ENCODE peak calls at places on chromosomes 5 and 9, in five cellular contexts. One of them, this sample, is unnamed.

GRCh38 chr9:114102484-114102883 is 3.4 kb upstream of the KIF12 start:
- DNase-seq in ovary: no peak
- DNase-seq in GM23248: no peak
- DNase-seq in tibial artery: no peak
- DNase-seq in lower lobe of right lung: no peak
- DNase-seq in this sample: no peak

GRCh38 chr5:175836741-175837729 is 34.3 kb upstream of the CPLX2 start:
- DNase-seq in tibial artery: no peak
- DNase-seq in GM23248: no peak
- DNase-seq in lower lobe of right lung: no peak
- DNase-seq in ovary: no peak
- DNase-seq in this sample: no peak

GRCh38 chr9:131274674-131275331 is 1.5 kb downstream of the FAM78A start:
- DNase-seq in lower lobe of right lung: peak; percentile 80
- DNase-seq in GM23248: no peak
- DNase-seq in tibial artery: no peak
- DNase-seq in ovary: no peak
- DNase-seq in this sample: no peak

GRCh38 chr9:36995927-36996471 is 38.1 kb downstream of the PAX5 start:
- DNase-seq in ovary: no peak
- DNase-seq in GM23248: peak; percentile 70
- DNase-seq in lower lobe of right lung: no peak
- DNase-seq in tibial artery: no peak
- DNase-seq in this sample: peak; percentile 50

GRCh38 chr5:1106385-1107166 is 5.3 kb downstream of the SLC12A7 start:
- DNase-seq in ovary: no peak
- DNase-seq in lower lobe of right lung: no peak
- DNase-seq in GM23248: no peak
- DNase-seq in tibial artery: no peak
- DNase-seq in this sample: no peak

GRCh38 chr9:121281614-121282291 is 13.8 kb downstream of the GSN start:
- DNase-seq in ovary: peak; percentile 92
- DNase-seq in tibial artery: peak; percentile 95
- DNase-seq in lower lobe of right lung: peak; percentile 89
- DNase-seq in GM23248: peak; percentile 68
- DNase-seq in this sample: peak; percentile 43

GRCh38 chr9:21479152-21479702 is 2.9 kb downstream of the IFNE start:
- DNase-seq in ovary: no peak
- DNase-seq in GM23248: peak; percentile 52
- DNase-seq in tibial artery: no peak
- DNase-seq in lower lobe of right lung: no peak
- DNase-seq in this sample: peak; percentile 51

GRCh38 chr9:70921126-70921525 is 200.3 kb downstream of the TRPM3 start:
- DNase-seq in tibial artery: no peak
- DNase-seq in GM23248: peak; percentile 39
- DNase-seq in lower lobe of right lung: no peak
- DNase-seq in ovary: no peak
- DNase-seq in this sample: no peak

GRCh38 chr9:134058716-134059115 is 9.1 kb downstream of the BRD3 start:
- DNase-seq in tibial artery: peak; percentile 43
- DNase-seq in lower lobe of right lung: no peak
- DNase-seq in GM23248: peak; percentile 61
- DNase-seq in ovary: no peak
- DNase-seq in this sample: peak; percentile 80

GRCh38 chr9:99905833-99906402 is 536 bp upstream of the STX17 start:
- DNase-seq in ovary: no peak
- DNase-seq in lower lobe of right lung: no peak
- DNase-seq in GM23248: peak; percentile 35
- DNase-seq in tibial artery: no peak
- DNase-seq in this sample: no peak

DNA sequence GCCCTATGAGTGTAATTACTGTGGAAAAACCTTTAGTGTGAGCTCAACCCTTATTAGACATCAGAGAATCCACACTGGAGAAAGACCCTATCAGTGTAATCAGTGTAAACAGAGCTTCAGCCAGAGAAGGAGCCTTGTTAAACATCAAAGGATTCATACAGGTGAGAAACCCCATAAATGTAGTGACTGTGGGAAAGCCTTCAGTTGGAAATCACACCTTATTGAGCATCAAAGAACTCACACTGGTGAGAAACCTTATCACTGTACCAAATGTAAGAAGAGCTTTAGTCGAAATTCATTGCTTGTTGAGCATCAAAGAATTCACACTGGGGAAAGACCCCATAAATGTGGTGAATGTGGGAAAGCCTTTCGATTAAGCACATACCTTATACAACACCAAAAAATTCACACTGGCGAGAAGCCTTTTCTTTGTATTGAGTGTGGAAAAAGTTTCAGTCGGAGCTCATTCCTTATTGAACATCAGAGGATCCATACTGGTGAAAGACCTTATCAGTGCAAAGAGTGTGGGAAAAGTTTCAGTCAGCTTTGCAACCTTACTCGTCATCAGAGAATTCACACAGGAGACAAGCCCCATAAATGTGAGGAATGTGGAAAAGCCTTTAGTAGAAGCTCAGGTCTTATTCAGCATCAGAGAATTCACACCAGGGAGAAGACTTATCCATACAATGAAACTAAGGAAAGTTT is 9.9 kb downstream of the ZNF189 start:
- DNase-seq in GM23248: no peak
- DNase-seq in lower lobe of right lung: no peak
- DNase-seq in ovary: no peak
- DNase-seq in tibial artery: no peak
- DNase-seq in this sample: no peak
- H3K9me3 ChIP-seq in GM23248: peaks cover 20% of the 10 kb centered on the region
- H3K9me3 ChIP-seq in lower lobe of right lung: peaks cover 98% of the 10 kb centered on the region
- H3K9me3 ChIP-seq in ovary: peaks cover 55% of the 10 kb centered on the region
- H3K9me3 ChIP-seq in tibial artery: peaks cover 42% of the 10 kb centered on the region
- H3K9me3 ChIP-seq in this sample: peaks cover 77% of the 10 kb centered on the region

GRCh38 chr5:31194892-31195291 is 1.4 kb downstream of the CDH6 start:
- DNase-seq in ovary: no peak
- DNase-seq in lower lobe of right lung: no peak
- DNase-seq in tibial artery: no peak
- DNase-seq in GM23248: peak; percentile 39
- DNase-seq in this sample: no peak
- H3K4me3 ChIP-seq in ovary: peak overlapping the region; percentile 32
- H3K4me3 ChIP-seq in lower lobe of right lung: peak overlapping the region; percentile 49
- H3K4me3 ChIP-seq in tibial artery: peak overlapping the region; percentile 79
- H3K4me3 ChIP-seq in GM23248: peak overlapping the region; percentile 70
- H3K4me3 ChIP-seq in this sample: peak overlapping the region; percentile 74

GRCh38 chr9:4497855-4498254 is 7.6 kb downstream of the SLC1A1 start:
- DNase-seq in GM23248: peak; percentile 82
- DNase-seq in ovary: no peak
- DNase-seq in tibial artery: no peak
- DNase-seq in lower lobe of right lung: no peak
- DNase-seq in this sample: no peak
- H3K27me3 ChIP-seq in GM23248: no peaks in the 10 kb centered on the region
- H3K27me3 ChIP-seq in ovary: no peaks in the 10 kb centered on the region
- H3K27me3 ChIP-seq in tibial artery: no peaks in the 10 kb centered on the region
- H3K27me3 ChIP-seq in lower lobe of right lung: no peaks in the 10 kb centered on the region
- H3K27me3 ChIP-seq in this sample: no peaks in the 10 kb centered on the region

DNA sequence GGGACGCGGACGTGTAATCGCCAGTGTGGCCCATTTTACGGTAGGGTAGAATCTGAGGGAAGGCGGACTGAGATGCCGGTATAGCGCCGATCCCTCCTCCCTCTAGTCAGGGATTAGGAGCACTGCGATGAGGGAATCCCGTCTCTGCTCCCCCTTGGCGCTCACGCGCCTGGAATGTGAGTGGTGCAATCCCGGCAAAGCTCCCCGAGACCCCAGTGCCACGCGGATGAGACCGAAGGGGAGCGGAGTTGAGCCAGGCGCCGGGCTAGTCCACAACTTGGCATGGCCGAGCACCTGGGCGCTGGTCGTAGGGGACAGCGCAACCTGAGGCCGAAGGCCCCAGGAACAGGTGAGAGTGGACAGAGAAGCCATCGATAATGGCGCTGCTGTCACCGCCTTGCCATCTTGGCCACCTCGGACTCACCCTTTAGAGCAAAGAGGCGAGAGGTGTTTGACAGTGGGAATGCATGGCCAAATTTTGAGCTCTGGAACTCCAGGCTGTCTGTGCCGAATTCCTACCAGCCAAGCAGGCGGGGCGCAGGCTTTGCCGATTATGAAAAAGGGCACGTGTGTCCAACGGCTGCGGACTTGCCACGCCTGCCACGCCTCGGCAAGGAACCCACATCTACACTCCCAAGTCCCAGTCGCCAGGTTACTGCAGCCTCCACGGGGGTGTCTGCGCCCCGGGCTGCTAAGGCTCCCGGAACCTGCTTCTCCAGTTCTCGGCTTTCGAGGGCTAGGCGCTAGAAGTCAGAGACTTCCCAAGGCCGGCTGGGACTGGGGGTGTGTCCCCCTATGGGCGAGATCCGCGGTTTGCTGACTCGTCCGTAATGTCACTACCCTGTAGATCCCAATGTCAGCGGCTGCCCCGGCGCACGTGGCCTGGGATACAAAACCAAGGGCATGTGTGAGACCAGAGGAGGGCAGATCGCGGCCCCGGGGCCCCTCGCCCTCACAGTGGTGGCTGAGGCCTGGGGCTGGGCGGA is 2.6 kb downstream of the NPR3 start:
- DNase-seq in ovary: no peak
- DNase-seq in lower lobe of right lung: peak; percentile 60
- DNase-seq in GM23248: peak; percentile 82
- DNase-seq in tibial artery: peak; percentile 85
- DNase-seq in this sample: peak; percentile 32
- H3K9me3 ChIP-seq in ovary: no peaks in the 10 kb centered on the region
- H3K9me3 ChIP-seq in lower lobe of right lung: no peaks in the 10 kb centered on the region
- H3K9me3 ChIP-seq in GM23248: no peaks in the 10 kb centered on the region
- H3K9me3 ChIP-seq in tibial artery: no peaks in the 10 kb centered on the region
- H3K9me3 ChIP-seq in this sample: no peaks in the 10 kb centered on the region

GRCh38 chr9:95460627-95461164 is 56.1 kb downstream of the PTCH1 start:
- DNase-seq in GM23248: no peak
- DNase-seq in lower lobe of right lung: no peak
- DNase-seq in ovary: no peak
- DNase-seq in tibial artery: no peak
- DNase-seq in this sample: no peak

GRCh38 chr9:95461448-95462381 is 55.1 kb downstream of the PTCH1 start:
- DNase-seq in ovary: no peak
- DNase-seq in GM23248: no peak
- DNase-seq in lower lobe of right lung: no peak
- DNase-seq in tibial artery: no peak
- DNase-seq in this sample: no peak

GRCh38 chr9:95463145-95464060 is 53.4 kb downstream of the PTCH1 start:
- DNase-seq in ovary: no peak
- DNase-seq in tibial artery: no peak
- DNase-seq in GM23248: no peak
- DNase-seq in lower lobe of right lung: no peak
- DNase-seq in this sample: no peak

GRCh38 chr9:95459867-95460626 is 56.7 kb downstream of the PTCH1 start:
- DNase-seq in lower lobe of right lung: no peak
- DNase-seq in GM23248: no peak
- DNase-seq in ovary: no peak
- DNase-seq in tibial artery: no peak
- DNase-seq in this sample: no peak

DNA sequence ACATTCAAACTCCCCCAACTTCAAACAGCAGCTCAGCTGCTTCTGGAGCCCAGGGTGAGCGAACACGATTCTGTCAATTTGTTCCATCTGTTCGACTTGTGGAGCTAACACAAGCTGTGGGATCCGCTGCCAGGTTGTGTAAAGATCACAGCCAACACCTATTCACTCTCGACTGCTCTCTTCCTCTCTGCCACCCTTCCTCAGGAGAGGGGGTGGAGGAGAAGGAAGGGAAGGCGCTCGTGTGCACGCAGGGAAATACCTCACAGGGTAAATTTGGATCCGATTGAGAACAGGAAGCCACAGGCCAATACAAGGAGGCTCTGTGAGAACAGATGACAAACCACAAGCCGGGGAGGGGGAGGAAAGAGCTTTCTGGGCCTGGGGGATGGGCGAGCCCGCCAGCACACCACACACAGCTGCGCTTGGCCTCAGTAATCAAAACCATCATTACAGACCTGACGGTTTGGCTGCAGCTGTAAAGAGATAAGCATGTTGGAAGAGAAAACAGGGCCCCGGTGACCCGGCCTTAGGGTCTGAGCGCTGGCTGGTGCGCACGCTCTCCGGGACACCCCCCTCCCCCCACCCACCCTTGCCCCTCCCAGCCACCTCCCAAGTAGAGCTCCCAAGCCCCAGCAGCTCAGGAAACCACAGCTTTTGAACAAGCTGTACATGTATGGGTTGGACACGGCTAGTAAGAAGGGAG is 54.2 kb downstream of the PTCH1 start:
- DNase-seq in GM23248: peak; percentile 73
- DNase-seq in lower lobe of right lung: no peak
- DNase-seq in ovary: peak; percentile 72
- DNase-seq in tibial artery: no peak
- DNase-seq in this sample: no peak
- H3K4me3 ChIP-seq in GM23248: peak overlapping the region; percentile 58
- H3K4me3 ChIP-seq in lower lobe of right lung: peak overlapping the region; percentile 23
- H3K4me3 ChIP-seq in ovary: no peak overlapping the region
- H3K4me3 ChIP-seq in tibial artery: peak overlapping the region; percentile 15
- H3K4me3 ChIP-seq in this sample: no peak overlapping the region

DNA sequence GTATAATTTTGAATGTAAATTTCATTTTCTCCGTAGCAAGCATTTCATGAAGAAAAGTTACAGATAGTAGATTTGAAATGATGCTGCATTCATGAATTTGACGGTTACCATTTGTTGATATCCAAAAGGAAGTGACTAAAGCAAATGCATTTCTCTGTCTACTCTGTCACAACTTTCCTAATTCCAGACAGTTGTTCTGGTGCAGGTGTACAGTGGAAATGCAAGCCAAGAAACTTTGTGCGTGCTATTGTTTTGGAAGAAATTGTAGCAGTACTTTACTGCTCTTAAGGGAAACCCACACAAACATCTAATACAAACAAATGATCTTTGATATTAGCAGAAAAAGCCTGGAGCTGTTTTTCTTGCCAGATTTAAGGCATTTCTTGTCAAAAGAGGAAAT is 1.9 kb downstream of the SNCAIP start:
- DNase-seq in ovary: no peak
- DNase-seq in GM23248: no peak
- DNase-seq in lower lobe of right lung: no peak
- DNase-seq in tibial artery: no peak
- DNase-seq in this sample: no peak
- H3K27me3 ChIP-seq in ovary: no peaks in the 10 kb centered on the region
- H3K27me3 ChIP-seq in GM23248: no peaks in the 10 kb centered on the region
- H3K27me3 ChIP-seq in lower lobe of right lung: peaks cover 26% of the 10 kb centered on the region
- H3K27me3 ChIP-seq in tibial artery: no peaks in the 10 kb centered on the region
- H3K27me3 ChIP-seq in this sample: peaks cover 74% of the 10 kb centered on the region

GRCh38 chr9:96766199-96766598 is 11.7 kb downstream of the ZNF510 start:
- DNase-seq in ovary: no peak
- DNase-seq in tibial artery: no peak
- DNase-seq in lower lobe of right lung: no peak
- DNase-seq in GM23248: no peak
- DNase-seq in this sample: no peak

GRCh38 chr9:96769989-96770388 is 7.9 kb downstream of the ZNF510 start:
- DNase-seq in tibial artery: no peak
- DNase-seq in GM23248: no peak
- DNase-seq in ovary: no peak
- DNase-seq in lower lobe of right lung: no peak
- DNase-seq in this sample: no peak

GRCh38 chr9:96771124-96771523 is 6.8 kb downstream of the ZNF510 start:
- DNase-seq in lower lobe of right lung: no peak
- DNase-seq in tibial artery: no peak
- DNase-seq in ovary: no peak
- DNase-seq in GM23248: no peak
- DNase-seq in this sample: no peak
- H3K9me3 ChIP-seq in lower lobe of right lung: peaks cover 60% of the 10 kb centered on the region
- H3K9me3 ChIP-seq in tibial artery: peaks cover 6% of the 10 kb centered on the region
- H3K9me3 ChIP-seq in ovary: peaks cover 18% of the 10 kb centered on the region
- H3K9me3 ChIP-seq in GM23248: peaks cover 4% of the 10 kb centered on the region
- H3K9me3 ChIP-seq in this sample: peaks cover 31% of the 10 kb centered on the region

This sample was measured in MG63.